ENCODE peak calls at places on chromosomes 6 and 20, in five cellular contexts. I is psoas muscle, J is GM12878, G is heart left ventricle, M is right lobe of liver. E is an unnamed sample.
A peak's percentile ranks its signal among the peaks of the same experiment; 100 is the strongest.

GRCh38 chr6:29516108-29516507 is 28.4 kb upstream of the MAS1L start:
- DNase-seq in I (no peak), J (no peak), M (no peak), G (no peak), E (no peak)

GRCh38 chr6:142756215-142756630 is 188.8 kb downstream of the HIVEP2 start:
- DNase-seq in M (no peak), J (no peak), G (no peak), I (no peak), E (no peak)

GRCh38 chr6:53302678-53303360 is 45.9 kb downstream of the ELOVL5 start:
- DNase-seq in M (no peak), G (no peak), J (no peak), I (no peak), E (no peak)

GRCh38 chr6:132961610-132962009 is 147.2 kb downstream of the RPS12 start:
- DNase-seq in M (no peak), I (no peak), J (no peak), G (no peak), E (no peak)

GRCh38 chr6:110328231-110328630 is 29.9 kb downstream of the METTL24 start:
- DNase-seq in I (no peak), G (no peak), M (no peak), J (no peak), E (no peak)

GRCh38 chr6:138291036-138291848 is 73.0 kb upstream of the PBOV1 start:
- DNase-seq in I (no peak), G (no peak), M (no peak), J (no peak), E (no peak)

GRCh38 chr6:144305985-144306384 is 20.9 kb downstream of the UTRN start:
- DNase-seq in G (no peak), J (peak; percentile 30), M (no peak), I (no peak), E (no peak)

GRCh38 chr20:22339091-22339881 is 245.1 kb downstream of the FOXA2 start:
- DNase-seq in M (peak; percentile 51), G (no peak), J (no peak), I (no peak), E (peak; percentile 84)

GRCh38 chr6:126661646-126662045 is 321.7 kb downstream of the CENPW start:
- DNase-seq in J (no peak), M (no peak), I (no peak), G (no peak), E (no peak)

GRCh38 chr6:53593001-53593488 is 48.1 kb upstream of the GCLC start:
- DNase-seq in G (no peak), J (no peak), M (no peak), I (no peak), E (no peak)

GRCh38 chr6:35514587-35514986 is 1.9 kb upstream of the TULP1 start:
- DNase-seq in G (no peak), I (no peak), M (no peak), J (no peak), E (no peak)

GRCh38 chr20:33842346-33842745 is 31.2 kb downstream of the CHMP4B start:
- DNase-seq in J (no peak), G (no peak), M (no peak), I (peak; percentile 19), E (no peak)

GRCh38 chr6:78670802-78671201 is 196.5 kb upstream of the IRAK1BP1 start:
- DNase-seq in G (no peak), I (no peak), M (no peak), J (no peak), E (no peak)

GRCh38 chr20:60762386-60762785 is 489.7 kb upstream of the CDH4 start:
- DNase-seq in J (no peak), I (no peak), G (no peak), M (no peak), E (no peak)

GRCh38 chr6:17884501-17885039 is 102.9 kb downstream of the KIF13A start:
- DNase-seq in G (no peak), M (no peak), J (peak; percentile 80), I (no peak), E (no peak)

GRCh38 chr20:12153616-12154015 is 235.9 kb downstream of the BTBD3 start:
- DNase-seq in M (no peak), I (no peak), J (no peak), G (no peak), E (no peak)

GRCh38 chr6:70860920-70861319 is 95.9 kb downstream of the B3GAT2 start:
- DNase-seq in J (no peak), I (no peak), M (no peak), G (no peak), E (no peak)

GRCh38 chr6:34385793-34386195 is 6.7 kb downstream of the NUDT3 start:
- DNase-seq in M (no peak), I (no peak), J (no peak), G (no peak), E (no peak)

GRCh38 chr6:7528565-7528964 is 12.9 kb upstream of the DSP start:
- DNase-seq in M (no peak), G (no peak), J (no peak), I (no peak), E (no peak)

GRCh38 chr6:35916056-35916455 is 4.8 kb downstream of the SRPK1 start:
- DNase-seq in M (no peak), G (no peak), I (no peak), J (no peak), E (no peak)

GRCh38 chr20:51423810-51424209 is 118.7 kb downstream of the NFATC2 start:
- DNase-seq in G (no peak), J (no peak), M (no peak), I (no peak), E (no peak)

GRCh38 chr6:156601821-156602301 is 175.3 kb upstream of the ARID1B start:
- DNase-seq in I (no peak), J (no peak), G (no peak), M (no peak), E (no peak)

GRCh38 chr6:13769655-13770053 is 44.7 kb downstream of the MCUR1 start:
- DNase-seq in G (no peak), I (no peak), M (no peak), J (no peak), E (no peak)

GRCh38 chr6:81981812-81982211 is 229.3 kb upstream of the TENT5A start:
- DNase-seq in J (no peak), G (no peak), M (no peak), I (no peak), E (no peak)

GRCh38 chr20:37990571-37991151 is 42.6 kb downstream of the TTI1 start:
- DNase-seq in G (peak; percentile 52), M (peak; percentile 65), I (peak; percentile 82), J (peak; percentile 84), E (no peak)

GRCh38 chr20:37991506-37992302 is 41.6 kb downstream of the TTI1 start:
- DNase-seq in G (no peak), I (no peak), M (no peak), J (no peak), E (no peak)

GRCh38 chr20:37987602-37988290 is 45.5 kb downstream of the TTI1 start:
- DNase-seq in I (no peak), M (no peak), J (no peak), G (no peak), E (no peak)

GRCh38 chr20:37988555-37988954 is 44.7 kb downstream of the TTI1 start:
- DNase-seq in I (no peak), M (no peak), J (no peak), G (no peak), E (no peak)

DNA sequence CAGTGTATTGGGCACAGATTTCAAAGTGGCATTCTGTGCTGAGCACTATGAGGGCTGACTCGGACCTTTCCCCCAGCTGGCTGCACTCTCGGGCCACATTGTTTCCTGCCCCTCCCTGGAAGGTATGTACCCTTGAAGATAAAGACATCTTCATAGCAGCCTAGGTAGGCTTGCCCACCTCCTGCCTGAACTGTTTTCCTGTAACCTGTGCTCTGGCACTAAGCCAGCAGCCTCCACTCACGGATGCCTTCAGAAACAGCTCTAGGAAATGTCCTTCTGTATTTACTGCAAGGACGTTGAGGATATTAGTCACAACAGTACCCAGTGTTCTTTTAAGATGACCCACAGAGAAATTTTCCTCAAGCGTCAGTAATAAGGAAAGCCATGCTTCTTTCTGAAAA is 43.7 kb downstream of the TTI1 start:
- DNase-seq in J (no peak), M (no peak), G (no peak), I (peak; percentile 57), E (no peak)
- H3K4me1 ChIP-seq in J (peaks cover 33% of the 10 kb centered on the region), M (no peaks in the 10 kb centered on the region), G (peaks cover 90% of the 10 kb centered on the region), I (peaks cover 84% of the 10 kb centered on the region), E (no peaks in the 10 kb centered on the region)

DNA sequence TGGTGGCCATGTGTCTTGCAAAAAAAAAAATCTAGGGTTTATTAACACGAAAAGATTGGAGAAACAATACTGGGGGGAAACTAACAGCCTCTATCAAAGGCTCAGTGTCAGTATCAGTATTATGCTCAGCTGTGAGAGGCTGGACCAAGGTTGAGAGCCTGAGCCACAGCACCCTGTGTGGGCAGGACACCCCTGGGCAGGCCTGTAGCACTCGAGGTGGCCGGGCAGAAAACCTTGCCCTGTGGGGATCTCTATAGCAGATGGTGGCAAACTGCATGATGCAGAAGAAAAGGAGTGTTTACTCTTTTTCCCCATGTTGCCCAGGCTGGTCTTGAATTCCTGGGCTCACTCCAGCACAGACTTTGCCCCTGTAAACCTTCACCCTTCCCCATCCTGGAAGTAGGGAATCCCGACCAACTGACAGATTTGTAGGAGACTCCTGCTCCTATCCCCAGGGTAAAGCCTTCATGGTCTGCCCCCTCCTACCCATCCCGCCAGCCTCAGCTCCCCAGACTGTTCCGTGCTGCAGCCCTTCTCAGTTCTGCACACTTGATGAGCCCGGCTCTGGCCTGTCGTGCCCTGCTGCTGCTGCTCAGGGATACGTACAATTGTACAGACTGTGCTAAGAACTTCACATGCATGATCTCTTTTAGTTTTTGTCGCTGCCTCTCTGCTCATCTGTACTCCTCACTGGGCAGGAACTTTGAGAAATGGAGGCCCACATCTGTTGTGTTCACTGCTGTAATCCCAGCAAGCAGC is 8.0 kb upstream of the KIFC1 start:
- DNase-seq in J (no peak), M (no peak), I (no peak), G (no peak), E (no peak)
- TF ChIP-seq CTCF in J (no peak), M (no peak), I (no peak), G (no peak), E (no peak)

GRCh38 chr20:63874254-63874653 is 9.2 kb downstream of the TPD52L2 start:
- DNase-seq in G (no peak), I (no peak), M (no peak), J (no peak), E (no peak)

GRCh38 chr20:63879264-63879663 is 14.2 kb downstream of the TPD52L2 start:
- DNase-seq in J (no peak), M (no peak), G (no peak), I (no peak), E (no peak)

GRCh38 chr20:63876489-63877036 is 11.5 kb downstream of the TPD52L2 start:
- DNase-seq in M (no peak), G (no peak), J (no peak), I (no peak), E (no peak)

GRCh38 chr20:63878855-63879254 is 13.8 kb downstream of the TPD52L2 start:
- DNase-seq in I (no peak), J (no peak), M (no peak), G (no peak), E (no peak)

GRCh38 chr20:63877755-63878470 is 12.8 kb downstream of the TPD52L2 start:
- DNase-seq in J (no peak), I (peak; percentile 74), M (no peak), G (no peak), E (no peak)
- H3K36me3 ChIP-seq in J (peaks cover 17% of the 10 kb centered on the region), I (no peaks in the 10 kb centered on the region), M (peaks cover 2% of the 10 kb centered on the region), G (peaks cover 3% of the 10 kb centered on the region), E (peaks cover 29% of the 10 kb centered on the region)

DNA sequence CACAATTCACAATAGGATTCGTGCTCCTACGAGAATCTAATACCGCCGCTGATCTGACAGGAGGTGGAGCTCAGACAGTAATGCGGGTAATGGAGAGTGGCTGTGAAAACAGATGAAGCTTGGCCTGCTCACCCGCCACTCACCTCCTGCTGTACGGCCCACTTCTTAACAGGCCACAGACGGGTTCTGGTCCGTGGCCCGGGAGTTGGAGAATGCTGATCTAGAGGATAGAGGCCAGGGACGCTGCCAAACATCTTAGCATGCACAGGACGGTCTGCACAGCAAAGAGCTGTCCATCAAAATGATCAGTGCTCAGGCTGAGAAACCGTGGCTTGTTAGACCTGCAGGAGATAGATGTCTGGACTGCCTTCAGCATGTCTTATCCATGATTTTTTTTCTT is 186.4 kb downstream of the SASH1 start:
- DNase-seq in J (no peak), G (no peak), I (no peak), M (no peak), E (no peak)
- H3K4me1 ChIP-seq in J (no peaks in the 10 kb centered on the region), G (peaks cover 30% of the 10 kb centered on the region), I (no peaks in the 10 kb centered on the region), M (no peaks in the 10 kb centered on the region), E (peaks cover 51% of the 10 kb centered on the region)